ENCODE peak calls at places on chromosomes 13 and 19, in six cellular contexts. Q, P, C, W, U and L are unnamed samples.

GRCh38 chr19:9584073-9584833 is at the start of gene ZNF121:
- ATAC-seq in Q (peak; percentile 83), P (peak; percentile 80), C (peak; percentile 82), W (peak; percentile 97), U (peak; percentile 81), L (peak; percentile 93)

GRCh38 chr13:95603887-95604533 is 40.5 kb downstream of the DZIP1 start:
- ATAC-seq in Q (peak; percentile 76), P (no peak), C (no peak), W (no peak), U (no peak), L (peak; percentile 30)

GRCh38 chr19:670609-671075 is 5.5 kb upstream of the FSTL3 start:
- ATAC-seq in Q (no peak), P (no peak), C (peak; percentile 41), W (no peak), U (no peak), L (no peak)

GRCh38 chr19:9793051-9793591 is 24.6 kb upstream of the ZNF846 start:
- ATAC-seq in Q (peak; percentile 6), P (peak; percentile 21), C (peak; percentile 17), W (no peak), U (peak; percentile 45), L (peak; percentile 29)

GRCh38 chr13:109576331-109576813 is 210.0 kb downstream of the IRS2 start:
- ATAC-seq in Q (no peak), P (no peak), C (no peak), W (no peak), U (no peak), L (no peak)

GRCh38 chr19:703651-704446 is 4.9 kb upstream of the PALM start:
- ATAC-seq in Q (peak; percentile 47), P (peak; percentile 86), C (peak; percentile 87), W (peak; percentile 76), U (peak; percentile 50), L (peak; percentile 86)

GRCh38 chr19:30387311-30388115 is 15.3 kb downstream of the ZNF536 start:
- ATAC-seq in Q (no peak), P (no peak), C (no peak), W (peak; percentile 80), U (no peak), L (no peak)

GRCh38 chr13:26621731-26622401 is 64.4 kb downstream of the WASF3 start:
- ATAC-seq in Q (no peak), P (no peak), C (no peak), W (no peak), U (no peak), L (no peak)

GRCh38 chr13:113322043-113322461 is 25.0 kb downstream of the LAMP1 start:
- ATAC-seq in Q (no peak), P (no peak), C (no peak), W (no peak), U (no peak), L (peak; percentile 35)

GRCh38 chr13:113724016-113724758 is 34.8 kb upstream of the TMEM255B start:
- ATAC-seq in Q (peak; percentile 9), P (no peak), C (no peak), W (peak; percentile 8), U (no peak), L (no peak)

GRCh38 chr19:5271145-5271544 is 69.5 kb downstream of the PTPRS start:
- ATAC-seq in Q (no peak), P (no peak), C (no peak), W (no peak), U (no peak), L (no peak)

GRCh38 chr13:43364210-43365041 is 341.0 kb downstream of the DNAJC15 start:
- ATAC-seq in Q (no peak), P (no peak), C (no peak), W (peak; percentile 51), U (peak; percentile 82), L (peak; percentile 59)

GRCh38 chr19:47381653-47382279 is 32.7 kb downstream of the DHX34 start:
- ATAC-seq in Q (no peak), P (peak; percentile 80), C (peak; percentile 73), W (no peak), U (no peak), L (no peak)

GRCh38 chr13:111555268-111555633 is 234.8 kb downstream of the TEX29 start:
- ATAC-seq in Q (no peak), P (no peak), C (no peak), W (no peak), U (no peak), L (no peak)

GRCh38 chr13:75416327-75417005 is 65.5 kb downstream of the TBC1D4 start:
- ATAC-seq in Q (no peak), P (no peak), C (no peak), W (no peak), U (no peak), L (no peak)

GRCh38 chr13:94480672-94481145 is 1.2 kb upstream of the DCT start:
- ATAC-seq in Q (peak; percentile 16), P (peak; percentile 36), C (no peak), W (peak; percentile 34), U (no peak), L (peak; percentile 53)

GRCh38 chr13:23651887-23652286 is 81.7 kb downstream of the TNFRSF19 start:
- ATAC-seq in Q (no peak), P (no peak), C (peak; percentile 30), W (no peak), U (no peak), L (no peak)

GRCh38 chr19:4730740-4731171 is 7.1 kb upstream of the DPP9 start:
- ATAC-seq in Q (peak; percentile 52), P (peak; percentile 66), C (peak; percentile 73), W (no peak), U (no peak), L (peak; percentile 33)

GRCh38 chr19:8567522-8568172 is 9.6 kb downstream of the MYO1F start:
- ATAC-seq in Q (no peak), P (no peak), C (no peak), W (peak; percentile 36), U (peak; percentile 27), L (peak; percentile 39)

GRCh38 chr13:20702945-20703784 is at the start of gene IL17D:
- ATAC-seq in Q (no peak), P (peak; percentile 28), C (peak; percentile 46), W (peak; percentile 27), U (peak; percentile 31), L (peak; percentile 35)

GRCh38 chr19:35986664-35987570 is 8.1 kb upstream of the SDHAF1 start:
- ATAC-seq in Q (peak; percentile 44), P (peak; percentile 58), C (peak; percentile 75), W (no peak), U (no peak), L (peak; percentile 58)

GRCh38 chr19:583968-584239 is 5.8 kb upstream of the HCN2 start:
- ATAC-seq in Q (no peak), P (no peak), C (no peak), W (no peak), U (no peak), L (no peak)

GRCh38 chr13:26968431-26969335 is 202.9 kb downstream of the USP12 start:
- ATAC-seq in Q (no peak), P (no peak), C (no peak), W (no peak), U (no peak), L (no peak)

GRCh38 chr13:111248822-111249221 is 71.6 kb upstream of the TEX29 start:
- ATAC-seq in Q (no peak), P (no peak), C (no peak), W (peak; percentile 27), U (no peak), L (no peak)

GRCh38 chr13:52118595-52118994 is 10.3 kb downstream of the NEK5 start:
- ATAC-seq in Q (no peak), P (no peak), C (no peak), W (no peak), U (no peak), L (no peak)

GRCh38 chr19:2416321-2417097 is 10.9 kb downstream of the TIMM13 start:
- ATAC-seq in Q (no peak), P (no peak), C (no peak), W (peak; percentile 29), U (no peak), L (no peak)

GRCh38 chr19:5138606-5139594 is 170.0 kb downstream of the KDM4B start:
- ATAC-seq in Q (no peak), P (peak; percentile 70), C (peak; percentile 75), W (no peak), U (no peak), L (no peak)

GRCh38 chr13:24299488-24300114 is 9.8 kb upstream of the C1QTNF9 start:
- ATAC-seq in Q (no peak), P (no peak), C (no peak), W (no peak), U (no peak), L (no peak)

GRCh38 chr13:43269037-43269476 is 245.7 kb downstream of the DNAJC15 start:
- ATAC-seq in Q (peak; percentile 95), P (no peak), C (no peak), W (peak; percentile 69), U (peak; percentile 98), L (peak; percentile 96)

GRCh38 chr19:32336259-32337111 is 8.9 kb upstream of the ZNF507 start:
- ATAC-seq in Q (no peak), P (no peak), C (no peak), W (peak; percentile 47), U (peak; percentile 60), L (peak; percentile 74)

GRCh38 chr13:22112956-22113750 is 442.3 kb downstream of the FGF9 start:
- ATAC-seq in Q (no peak), P (no peak), C (no peak), W (no peak), U (no peak), L (no peak)

GRCh38 chr13:56201834-56202233 is 938.9 kb upstream of the PRR20A start:
- ATAC-seq in Q (no peak), P (no peak), C (no peak), W (no peak), U (no peak), L (no peak)

GRCh38 chr13:45055902-45056648 is 64.2 kb upstream of the GTF2F2 start:
- ATAC-seq in Q (peak; percentile 51), P (no peak), C (no peak), W (peak; percentile 67), U (peak; percentile 34), L (peak; percentile 60)

GRCh38 chr19:49223472-49223871 is 65.9 kb downstream of the TRPM4 start:
- ATAC-seq in Q (no peak), P (no peak), C (no peak), W (no peak), U (no peak), L (no peak)

GRCh38 chr19:55299991-55300390 is 16.2 kb downstream of the BRSK1 start:
- ATAC-seq in Q (no peak), P (no peak), C (no peak), W (no peak), U (no peak), L (no peak)

GRCh38 chr13:90168953-90169352 is 1178.5 kb upstream of the MIR17HG start:
- ATAC-seq in Q (no peak), P (no peak), C (no peak), W (no peak), U (no peak), L (no peak)

GRCh38 chr19:43802216-43802951 is at the start of gene LYPD5:
- ATAC-seq in Q (no peak), P (no peak), C (no peak), W (no peak), U (no peak), L (no peak)